ENCODE peak calls at places on chromosomes 11 and 22, in eight cellular contexts. I is cardiac fibroblast, Y is pancreas, J is mesothelial cell of epicardium, X is GM23338, T is choroid plexus epithelial cell, G is body of pancreas, H is AG09319. L is an unnamed sample.

GRCh38 chr22:22552630-22553029 is 6.4 kb downstream of the PRAME start:
- DNase-seq in I (no peak), T (peak), G (no peak), X (peak), J (no peak), H (no peak), Y (no peak), L (peak)

GRCh38 chr11:57311109-57311936 is 13.4 kb downstream of the TNKS1BP1 start:
- DNase-seq in J (peak), I (peak), G (peak), Y (peak), T (peak), X (peak), H (peak), L (peak)

GRCh38 chr22:45009881-45010531 is at the start of gene PHF21B:
- DNase-seq in J (peak), X (peak), H (no peak), T (peak), Y (peak), G (no peak), I (peak), L (peak)

GRCh38 chr11:16185042-16185441 is 171.3 kb downstream of the SOX6 start:
- DNase-seq in J (no peak), X (no peak), G (no peak), I (no peak), H (no peak), Y (no peak), T (no peak), L (no peak)

GRCh38 chr22:45977551-45978274 is 751 bp upstream of the WNT7B start:
- DNase-seq in T (no peak), H (no peak), G (no peak), I (peak), J (no peak), X (peak), Y (peak), L (no peak)

GRCh38 chr22:47046411-47047065 is 284.1 kb downstream of the TBC1D22A start:
- DNase-seq in T (no peak), Y (peak), X (no peak), G (no peak), I (no peak), H (no peak), J (no peak), L (no peak)

GRCh38 chr11:64627371-64627770 is 36.4 kb downstream of the SLC22A12 start:
- DNase-seq in X (no peak), Y (no peak), H (no peak), G (no peak), I (no peak), J (no peak), T (no peak), L (no peak)

GRCh38 chr22:27880778-27881394 is 38.2 kb downstream of the PITPNB start:
- DNase-seq in G (peak), T (peak), X (peak), J (no peak), Y (no peak), I (peak), H (peak), L (no peak)

GRCh38 chr11:22317656-22318055 is 20.5 kb upstream of the SLC17A6 start:
- DNase-seq in T (no peak), H (no peak), G (no peak), Y (no peak), J (no peak), X (no peak), I (no peak), L (no peak)

GRCh38 chr22:43796567-43796966 is 15.5 kb downstream of the EFCAB6 start:
- DNase-seq in H (peak), I (peak), J (no peak), Y (no peak), T (peak), G (no peak), X (peak), L (no peak)

GRCh38 chr11:35484435-35484834 is 41.0 kb downstream of the PAMR1 start:
- DNase-seq in I (peak), H (no peak), J (no peak), X (no peak), G (no peak), Y (no peak), T (no peak), L (no peak)

DNA sequence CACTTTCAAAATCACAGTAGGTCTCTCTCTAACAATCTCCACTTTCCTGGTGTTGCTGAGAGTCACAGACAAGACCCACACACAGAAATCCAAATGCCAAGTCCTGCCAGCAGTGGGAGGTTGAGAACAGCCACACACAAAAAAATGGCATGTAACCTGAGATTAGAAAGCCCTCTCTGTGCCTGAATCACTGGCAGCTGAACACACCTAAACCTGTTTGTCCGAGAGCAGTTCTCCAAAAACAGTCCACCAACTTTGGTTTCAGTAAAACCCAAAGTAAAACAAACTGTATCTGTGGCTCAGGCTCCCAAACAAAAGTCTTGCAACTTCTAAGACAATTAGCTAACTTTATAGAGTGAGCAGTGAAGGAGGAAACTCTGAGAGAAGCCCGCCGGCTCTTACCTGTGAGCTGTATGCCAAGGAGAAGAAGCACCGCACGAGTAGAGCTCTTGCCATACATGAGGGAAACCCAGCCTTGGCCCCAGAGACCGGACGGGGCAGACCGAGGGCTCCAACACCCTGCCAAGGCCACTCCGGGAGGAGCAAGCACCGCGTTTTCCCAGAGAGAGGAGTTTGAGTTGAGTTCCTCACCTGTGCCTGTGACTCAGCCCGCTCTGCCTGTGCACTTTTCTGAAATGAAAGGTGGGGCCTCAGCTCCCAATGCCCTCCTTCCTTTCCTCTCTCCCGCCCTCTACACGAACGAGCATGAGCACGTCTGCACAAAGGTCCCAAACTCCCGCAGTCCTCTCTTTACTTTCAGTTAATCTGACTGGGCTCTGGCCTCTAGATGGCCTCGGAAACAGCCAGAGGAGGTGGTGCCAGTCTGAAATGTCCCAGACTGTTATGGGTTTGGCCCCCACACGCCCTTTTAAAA is at the start of gene MPZL2:
- DNase-seq in Y (peak), G (peak), X (peak), I (no peak), T (no peak), J (peak), H (no peak), L (no peak)
- TF ChIP-seq CTCF in Y (no peak), G (no peak), X (no peak), I (no peak), T (no peak), J (no peak), H (no peak), L (no peak)

DNA sequence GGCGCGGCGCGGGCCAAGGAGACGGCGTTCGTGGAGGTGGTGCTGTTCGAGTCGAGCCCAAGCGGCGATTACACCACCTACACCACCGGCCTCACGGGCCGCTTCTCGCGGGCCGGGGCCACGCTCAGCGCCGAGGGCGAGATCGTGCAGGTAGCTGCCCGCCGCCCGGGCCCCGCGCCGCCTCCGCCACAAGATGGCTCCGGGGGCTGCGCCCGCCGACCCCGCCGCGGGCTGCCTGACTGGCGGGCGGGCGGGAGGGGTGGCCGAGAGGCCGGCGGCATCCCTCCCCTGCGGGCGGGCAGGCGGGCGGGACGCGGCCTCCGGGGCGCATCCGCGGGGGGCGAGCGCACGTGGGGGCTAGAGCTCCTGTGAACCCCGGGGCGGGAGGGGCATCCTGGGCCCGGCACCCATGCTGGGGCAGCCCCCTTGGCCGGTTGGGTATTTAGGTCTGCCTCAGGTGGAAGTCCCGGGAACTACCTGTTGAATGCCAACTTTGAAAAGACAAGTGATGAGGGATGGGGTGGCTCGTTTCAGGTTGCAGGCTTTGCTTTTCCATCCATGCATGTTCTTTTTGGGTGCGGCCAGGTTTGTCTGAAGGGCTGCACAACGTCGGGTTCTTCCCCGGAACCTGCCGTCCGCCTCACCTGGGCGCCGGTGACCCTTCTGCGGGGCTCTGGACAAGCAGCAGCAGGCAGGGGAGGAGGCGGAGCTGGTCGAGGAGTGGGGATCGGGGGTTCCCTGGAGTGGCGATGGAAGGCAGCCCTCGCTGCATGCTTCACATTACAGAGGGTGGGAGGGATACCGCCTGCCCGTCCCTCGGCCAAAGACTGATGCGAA is 763 bp downstream of the ZNRF3 start:
- DNase-seq in Y (peak), J (peak), I (peak), T (peak), G (peak), X (peak), H (no peak), L (peak)
- TF ChIP-seq CTCF in Y (no peak), J (no peak), I (no peak), T (no peak), G (peak), X (no peak), H (no peak), L (no peak)

GRCh38 chr22:48979482-48979881 is 848.2 kb downstream of the BRD1 start:
- DNase-seq in X (no peak), T (no peak), I (no peak), H (no peak), G (no peak), Y (no peak), J (no peak), L (no peak)
- TF ChIP-seq CTCF in X (no peak), T (no peak), I (no peak), H (no peak), G (no peak), Y (no peak), J (no peak), L (no peak)

GRCh38 chr11:124109377-124109776 is 5.9 kb upstream of the VWA5A start:
- DNase-seq in I (no peak), X (no peak), H (no peak), T (no peak), J (no peak), Y (no peak), G (no peak), L (no peak)

GRCh38 chr11:124113890-124114289 is 1.4 kb upstream of the VWA5A start:
- DNase-seq in H (no peak), T (peak), Y (no peak), I (no peak), J (no peak), G (no peak), X (no peak), L (no peak)

DNA sequence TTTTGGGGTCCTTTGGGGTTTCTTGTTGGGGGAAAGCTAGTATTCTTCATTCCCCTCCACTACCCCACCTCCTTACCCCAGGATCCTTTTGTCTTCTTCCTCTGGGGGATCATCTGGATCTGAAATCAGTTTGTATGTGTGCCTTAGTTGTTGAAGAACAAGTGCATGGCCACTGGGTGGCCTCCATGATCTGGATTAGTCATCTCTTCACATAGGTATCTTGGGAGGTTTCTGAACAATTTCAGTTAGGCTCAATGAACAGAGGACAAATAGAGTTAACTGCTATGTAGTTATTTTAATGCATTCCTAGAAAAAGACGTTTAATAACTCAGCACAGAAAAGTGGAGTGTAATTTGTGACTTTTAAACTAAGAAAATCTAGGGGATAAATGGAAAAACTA is 7.1 kb upstream of the VWA5A start:
- DNase-seq in X (peak), J (no peak), T (peak), H (no peak), I (peak), G (no peak), Y (no peak), L (peak)
- TF ChIP-seq CTCF in X (peak), J (no peak), T (peak), H (peak), I (peak), G (no peak), Y (no peak), L (peak)

DNA sequence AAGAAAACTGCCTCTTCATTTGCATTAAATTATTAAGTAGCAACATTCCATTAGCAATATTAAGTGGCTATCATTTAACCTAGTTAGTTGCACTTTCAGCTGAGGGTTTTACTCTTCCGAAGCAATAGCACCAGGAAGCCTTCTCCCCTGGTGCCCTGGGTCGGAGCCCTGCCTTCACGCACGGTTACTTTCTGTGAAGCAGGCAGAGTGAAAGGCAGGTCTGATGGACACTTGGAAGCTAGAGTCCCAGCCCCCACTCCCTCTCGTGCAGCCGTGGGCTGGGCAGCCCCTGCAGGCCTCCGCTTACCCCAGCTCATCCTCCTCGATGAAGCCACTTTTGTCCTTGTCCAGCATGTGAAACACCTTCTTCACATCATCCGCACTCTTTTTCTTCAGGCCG is 2.0 kb downstream of the PVALB start:
- DNase-seq in T (no peak), Y (no peak), I (no peak), X (no peak), H (no peak), J (no peak), G (no peak), L (no peak)
- TF ChIP-seq CTCF in T (no peak), Y (no peak), I (no peak), X (no peak), H (no peak), J (no peak), G (no peak), L (no peak)

GRCh38 chr11:114159802-114160588 is 100.5 kb downstream of the ZBTB16 start:
- DNase-seq in X (peak), T (peak), G (peak), I (peak), Y (peak), J (peak), H (peak), L (peak)
- TF ChIP-seq CTCF in X (no peak), T (no peak), G (no peak), I (no peak), Y (no peak), J (no peak), H (no peak), L (no peak)

DNA sequence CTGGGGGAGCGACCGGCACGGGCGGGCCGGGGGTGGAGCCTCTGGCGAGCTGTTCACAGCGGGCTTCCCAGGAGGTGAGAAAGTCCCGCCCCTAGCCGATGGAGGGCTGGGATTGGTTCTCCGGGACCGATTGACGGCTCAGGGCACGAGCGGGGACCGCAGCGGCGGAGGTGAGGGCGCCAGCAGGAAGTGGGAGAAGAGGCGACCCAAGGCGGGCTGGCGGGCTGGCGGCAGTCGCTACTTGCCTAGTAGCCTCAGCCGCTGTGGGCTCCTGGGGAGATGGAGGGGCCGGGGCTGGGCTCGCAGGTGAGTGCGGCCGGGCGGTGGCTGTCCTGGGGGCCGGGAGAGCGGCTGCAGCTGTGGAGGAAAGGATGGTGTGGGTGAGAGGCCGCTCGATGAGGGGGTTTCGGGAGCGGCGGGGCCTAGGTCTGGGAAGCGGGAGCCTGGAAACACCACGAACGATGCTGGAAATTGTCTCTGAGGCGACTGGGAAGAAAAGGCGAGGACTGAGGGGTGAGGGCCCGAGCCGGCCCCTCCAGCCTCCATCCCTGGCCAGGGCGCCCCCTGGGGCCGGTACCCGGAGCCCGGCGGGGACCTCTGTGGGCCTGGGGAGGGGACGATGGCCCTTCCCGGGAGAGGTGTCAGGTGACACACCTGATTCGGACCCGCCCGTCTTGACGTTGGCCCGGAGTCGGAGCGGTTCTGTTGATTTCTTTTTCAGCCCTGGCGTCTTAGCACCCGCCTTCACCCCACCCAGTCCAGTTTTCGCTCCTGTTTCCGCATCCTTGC is at the start of gene ZDHHC13:
- DNase-seq in X (peak), T (peak), H (peak), I (peak), G (peak), J (peak), Y (peak), L (peak)
- TF ChIP-seq CTCF in X (peak), T (peak), H (peak), I (peak), G (no peak), J (no peak), Y (no peak), L (peak)